ENCODE peak calls at places on chromosomes 13 and 19, in ten cellular contexts. W is M059J; T is stimulated activated CD4-positive, alpha-beta T cell treated with anti-CD3 and anti-CD28 coated beads, TNF-alpha, amount 100 ng/mL, for 48 hours; K is NCI-H187; C is amygdala; H is head of caudate nucleus; S is progenitor cell of endocrine pancreas; O is bronchial epithelial cell; M is NCI-H2081; Z is SHP77. G is an unnamed sample.
A peak's percentile ranks its signal among the peaks of the same experiment; 100 is the strongest.

GRCh38 chr19:10115392-10116084 is 4.0 kb downstream of the P2RY11 start:
- DNase-seq in W (no peak), T (no peak), K (no peak), C (no peak), H (no peak), S (no peak), O (no peak), M (no peak), Z (no peak), G (no peak)

GRCh38 chr13:20775961-20776360 is 2.2 kb upstream of the EEF1AKMT1 start:
- DNase-seq in W (no peak), T (no peak), K (no peak), C (no peak), H (no peak), S (no peak), O (no peak), M (no peak), Z (no peak), G (no peak)

GRCh38 chr19:15463865-15464371 is 426 bp downstream of the RASAL3 start:
- DNase-seq in W (no peak), T (peak; percentile 59), K (no peak), C (no peak), H (peak; percentile 46), S (no peak), O (no peak), M (no peak), Z (no peak), G (no peak)

GRCh38 chr13:33615436-33615835 is 202.5 kb upstream of the RFC3 start:
- DNase-seq in W (no peak), T (no peak), K (no peak), C (peak; percentile 31), H (no peak), S (no peak), O (no peak), M (no peak), Z (no peak), G (no peak)

GRCh38 chr13:39484506-39485313 is 118.3 kb downstream of the LHFPL6 start:
- DNase-seq in W (peak; percentile 76), T (no peak), K (no peak), C (no peak), H (no peak), S (no peak), O (peak; percentile 21), M (no peak), Z (no peak), G (no peak)

GRCh38 chr19:31290926-31291590 is 58.2 kb downstream of the TSHZ3 start:
- DNase-seq in W (no peak), T (no peak), K (no peak), C (no peak), H (peak; percentile 42), S (no peak), O (no peak), M (no peak), Z (no peak), G (no peak)

GRCh38 chr19:55365922-55366321 is 2.9 kb upstream of the GARIN5B start:
- DNase-seq in W (no peak), T (no peak), K (no peak), C (no peak), H (no peak), S (no peak), O (no peak), M (no peak), Z (no peak), G (no peak)

GRCh38 chr19:47210689-47211316 is 20.2 kb downstream of the BBC3 start:
- DNase-seq in W (peak; percentile 75), T (peak; percentile 79), K (peak; percentile 5), C (no peak), H (peak; percentile 85), S (peak; percentile 69), O (peak; percentile 62), M (peak; percentile 71), Z (peak; percentile 48), G (peak; percentile 88)

GRCh38 chr13:31221057-31221456 is 21.3 kb downstream of the B3GLCT start:
- DNase-seq in W (peak; percentile 67), T (no peak), K (no peak), C (no peak), H (no peak), S (no peak), O (no peak), M (no peak), Z (no peak), G (no peak)

GRCh38 chr13:111513766-111514611 is 193.5 kb downstream of the TEX29 start:
- DNase-seq in W (no peak), T (no peak), K (no peak), C (no peak), H (peak; percentile 2), S (no peak), O (no peak), M (no peak), Z (no peak), G (no peak)

GRCh38 chr19:8641908-8642547 is 11.6 kb downstream of the NFILZ start:
- DNase-seq in W (peak; percentile 65), T (no peak), K (no peak), C (no peak), H (no peak), S (no peak), O (peak; percentile 33), M (no peak), Z (no peak), G (no peak)

GRCh38 chr13:89977203-89977602 is 1370.3 kb upstream of the MIR17HG start:
- DNase-seq in W (peak; percentile 2), T (no peak), K (no peak), C (no peak), H (no peak), S (no peak), O (no peak), M (no peak), Z (no peak), G (no peak)

GRCh38 chr19:11504502-11505031 is 1.1 kb downstream of the ZNF653 start:
- DNase-seq in W (no peak), T (no peak), K (no peak), C (no peak), H (no peak), S (no peak), O (no peak), M (no peak), Z (no peak), G (no peak)

GRCh38 chr13:114107686-114108081 is 24.7 kb downstream of the RASA3 start:
- DNase-seq in W (peak; percentile 69), T (no peak), K (no peak), C (no peak), H (peak; percentile 77), S (no peak), O (no peak), M (no peak), Z (no peak), G (no peak)

GRCh38 chr19:13770013-13770635 is 4.1 kb upstream of the C19orf53 start:
- DNase-seq in W (no peak), T (no peak), K (no peak), C (no peak), H (no peak), S (no peak), O (no peak), M (no peak), Z (no peak), G (no peak)

GRCh38 chr13:108276060-108276459 is 6.5 kb downstream of the TNFSF13B start:
- DNase-seq in W (no peak), T (no peak), K (no peak), C (no peak), H (no peak), S (no peak), O (no peak), M (no peak), Z (no peak), G (no peak)

GRCh38 chr19:19749332-19750130 is 16.6 kb upstream of the ZNF14 start:
- DNase-seq in W (no peak), T (no peak), K (no peak), C (no peak), H (no peak), S (no peak), O (no peak), M (no peak), Z (no peak), G (no peak)

GRCh38 chr13:34066344-34066743 is 248.4 kb downstream of the RFC3 start:
- DNase-seq in W (no peak), T (no peak), K (no peak), C (no peak), H (no peak), S (no peak), O (no peak), M (no peak), Z (no peak), G (no peak)

GRCh38 chr13:35789335-35790166 is 313.1 kb upstream of the MAB21L1 start:
- DNase-seq in W (peak; percentile 34), T (no peak), K (no peak), C (no peak), H (no peak), S (no peak), O (peak; percentile 62), M (peak; percentile 46), Z (peak; percentile 23), G (no peak)

GRCh38 chr19:54095136-54095858 is 5.3 kb downstream of the OSCAR start:
- DNase-seq in W (no peak), T (no peak), K (no peak), C (no peak), H (no peak), S (no peak), O (no peak), M (no peak), Z (no peak), G (no peak)

GRCh38 chr13:101747039-101747438 is 294.6 kb downstream of the ITGBL1 start:
- DNase-seq in W (no peak), T (no peak), K (no peak), C (no peak), H (no peak), S (no peak), O (peak; percentile 14), M (no peak), Z (no peak), G (no peak)

GRCh38 chr13:36914648-36915047 is 5.4 kb downstream of the SMAD9 start:
- DNase-seq in W (no peak), T (no peak), K (no peak), C (no peak), H (no peak), S (no peak), O (no peak), M (no peak), Z (no peak), G (no peak)

GRCh38 chr13:39451301-39451700 is 151.7 kb downstream of the LHFPL6 start:
- DNase-seq in W (peak; percentile 10), T (no peak), K (no peak), C (no peak), H (no peak), S (no peak), O (peak; percentile 36), M (peak; percentile 35), Z (no peak), G (no peak)

GRCh38 chr19:19429361-19429760 is 23.9 kb downstream of the GATAD2A start:
- DNase-seq in W (no peak), T (no peak), K (no peak), C (no peak), H (no peak), S (no peak), O (peak; percentile 47), M (no peak), Z (no peak), G (no peak)

GRCh38 chr19:18502633-18503294 is 19.1 kb downstream of the ELL start:
- DNase-seq in W (no peak), T (no peak), K (no peak), C (no peak), H (peak; percentile 51), S (no peak), O (no peak), M (no peak), Z (no peak), G (no peak)

GRCh38 chr19:45515081-45515624 is 7.9 kb downstream of the VASP start:
- DNase-seq in W (no peak), T (no peak), K (no peak), C (no peak), H (no peak), S (no peak), O (no peak), M (no peak), Z (no peak), G (no peak)

GRCh38 chr19:28039677-28040381 is 1173.1 kb downstream of the UQCRFS1 start:
- DNase-seq in W (no peak), T (no peak), K (no peak), C (no peak), H (no peak), S (no peak), O (no peak), M (no peak), Z (no peak), G (no peak)

GRCh38 chr13:39282400-39282972 is 244.2 kb downstream of the NHLRC3 start:
- DNase-seq in W (no peak), T (no peak), K (no peak), C (no peak), H (no peak), S (no peak), O (no peak), M (no peak), Z (no peak), G (no peak)